ENCODE peak calls at places on chromosomes 12 and 14, in five cellular contexts. K, Z, R, O and X are unnamed samples.

GRCh38 chr12:56932146-56932545 is 2.1 kb downstream of the SDR9C7 start:
- DNase-seq in K (no peak), R (no peak), Z (no peak), O (no peak), X (no peak)

GRCh38 chr14:76956253-76957090 is 72.0 kb downstream of the IRF2BPL start:
- DNase-seq in R (peak; percentile 95), K (peak; percentile 89), O (peak; percentile 79), Z (peak; percentile 93), X (no peak)

GRCh38 chr12:52686063-52686462 is 5.9 kb upstream of the KRT1 start:
- DNase-seq in O (no peak), K (no peak), Z (no peak), R (no peak), X (no peak)

GRCh38 chr14:101758913-101759593 is 2.5 kb upstream of the PPP2R5C start:
- DNase-seq in R (no peak), K (no peak), O (no peak), Z (no peak), X (peak; percentile 85)

GRCh38 chr12:124700810-124701594 is 133.6 kb upstream of the NCOR2 start:
- DNase-seq in K (no peak), R (no peak), Z (peak; percentile 68), O (no peak), X (no peak)

GRCh38 chr12:109696485-109697269 is 16.9 kb upstream of the FAM222A start:
- DNase-seq in Z (no peak), R (no peak), K (peak; percentile 36), O (peak; percentile 56), X (no peak)

GRCh38 chr12:27534060-27534764 is 10.2 kb downstream of the PPFIBP1 start:
- DNase-seq in R (no peak), O (no peak), Z (no peak), K (no peak), X (no peak)

GRCh38 chr12:113891167-113891692 is 74.9 kb downstream of the RBM19 start:
- DNase-seq in Z (no peak), O (no peak), K (no peak), R (no peak), X (no peak)

GRCh38 chr12:28887591-28887990 is 261.5 kb upstream of the FAR2 start:
- DNase-seq in Z (no peak), R (no peak), O (no peak), K (no peak), X (no peak)

GRCh38 chr12:94872671-94873367 is 130.7 kb downstream of the NDUFA12 start:
- DNase-seq in Z (no peak), R (no peak), K (no peak), O (no peak), X (peak; percentile 56)

GRCh38 chr14:103315368-103315911 is 18.6 kb upstream of the EIF5 start:
- DNase-seq in O (no peak), Z (no peak), K (peak; percentile 74), R (no peak), X (no peak)

GRCh38 chr12:58978717-58979116 is 58.4 kb upstream of the LRIG3 start:
- DNase-seq in R (no peak), K (no peak), Z (no peak), O (no peak), X (no peak)

GRCh38 chr12:91441236-91441635 is 258.6 kb upstream of the DCN start:
- DNase-seq in R (no peak), K (no peak), O (no peak), Z (no peak), X (no peak)

GRCh38 chr12:48197549-48197966 is 5.5 kb downstream of the OR10AD1 start:
- DNase-seq in O (peak; percentile 28), Z (no peak), K (no peak), R (no peak), X (no peak)

GRCh38 chr12:24600559-24600958 is 348.3 kb downstream of the BCAT1 start:
- DNase-seq in Z (no peak), K (no peak), R (no peak), O (no peak), X (no peak)

GRCh38 chr14:64539186-64539552 is 1.4 kb upstream of the HSPA2 start:
- DNase-seq in Z (no peak), O (no peak), R (no peak), K (no peak), X (no peak)

GRCh38 chr14:75143761-75144527 is 17.1 kb upstream of the NEK9 start:
- DNase-seq in R (no peak), K (no peak), O (no peak), Z (no peak), X (no peak)

GRCh38 chr14:52949711-52950409 is 990 bp downstream of the FERMT2 start:
- DNase-seq in K (peak; percentile 44), Z (no peak), R (no peak), O (no peak), X (no peak)

GRCh38 chr12:95117178-95117599 is 43.8 kb upstream of the NR2C1 start:
- DNase-seq in K (peak; percentile 70), O (peak; percentile 54), Z (peak; percentile 74), R (peak; percentile 83), X (no peak)

GRCh38 chr14:105281354-105282097 is 19.3 kb downstream of the BRF1 start:
- DNase-seq in Z (no peak), R (no peak), K (peak; percentile 46), O (peak; percentile 24), X (no peak)

GRCh38 chr12:7061138-7061537 is 620 bp downstream of the C1S start:
- DNase-seq in Z (no peak), R (no peak), K (no peak), O (no peak), X (no peak)

GRCh38 chr12:22105542-22105941 is 59.5 kb downstream of the CMAS start:
- DNase-seq in Z (no peak), K (no peak), O (no peak), R (no peak), X (no peak)

GRCh38 chr12:72093424-72093823 is 154.8 kb downstream of the TPH2 start:
- DNase-seq in Z (no peak), K (no peak), R (no peak), O (no peak), X (no peak)

GRCh38 chr14:90388437-90388836 is 8.4 kb upstream of the CALM1 start:
- DNase-seq in Z (peak; percentile 40), K (no peak), R (no peak), O (no peak), X (no peak)

GRCh38 chr12:130792926-130793849 is 45.9 kb downstream of the STX2 start:
- DNase-seq in K (no peak), Z (no peak), O (no peak), R (no peak), X (no peak)

GRCh38 chr14:49633650-49634546 is 1.1 kb downstream of the DNAAF2 start:
- DNase-seq in R (peak; percentile 96), Z (peak; percentile 91), O (peak; percentile 81), K (peak; percentile 89), X (no peak)

GRCh38 chr12:6186114-6186827 is 13.9 kb upstream of the CD9 start:
- DNase-seq in O (no peak), Z (no peak), K (no peak), R (no peak), X (peak; percentile 81)

GRCh38 chr12:9925746-9926393 is 6.3 kb downstream of the CLEC2A start:
- DNase-seq in O (no peak), Z (no peak), K (peak; percentile 9), R (no peak), X (no peak)
- H3K4me3 ChIP-seq in O (no peak overlapping the region), Z (peak overlapping the region; percentile 28), K (no peak overlapping the region), R (no peak overlapping the region), X (no peak overlapping the region)

GRCh38 chr12:55702861-55703260 is 4.8 kb downstream of the ITGA7 start:
- DNase-seq in Z (no peak), O (no peak), K (no peak), R (no peak), X (no peak)

GRCh38 chr12:55703288-55703687 is 4.4 kb downstream of the ITGA7 start:
- DNase-seq in K (no peak), R (peak; percentile 92), O (no peak), Z (peak; percentile 37), X (no peak)

GRCh38 chr12:55704824-55705780 is 2.6 kb downstream of the ITGA7 start:
- DNase-seq in K (peak; percentile 68), O (no peak), Z (no peak), R (no peak), X (no peak)

GRCh38 chr12:55705802-55706402 is 1.8 kb downstream of the ITGA7 start:
- DNase-seq in K (no peak), Z (no peak), R (no peak), O (peak; percentile 77), X (no peak)

GRCh38 chr12:55703976-55704761 is 3.5 kb downstream of the ITGA7 start:
- DNase-seq in K (no peak), O (no peak), R (peak; percentile 72), Z (no peak), X (no peak)
- TF ChIP-seq POLR2AphosphoS5 in K (no peak), O (no peak), R (peak; percentile 57), Z (no peak), X (peak; percentile 53)

GRCh38 chr14:69613312-69614073 is 2.1 kb downstream of the SUSD6 start:
- DNase-seq in O (no peak), R (no peak), K (no peak), Z (no peak), X (no peak)
- H3K4me3 ChIP-seq in O (peak overlapping the region; percentile 74), R (no peak overlapping the region), K (peak overlapping the region; percentile 92), Z (peak overlapping the region; percentile 65), X (peak overlapping the region; percentile 93)

GRCh38 chr12:112153181-112153899 is 28.0 kb downstream of the TRAFD1 start:
- DNase-seq in R (no peak), O (no peak), Z (no peak), K (no peak), X (no peak)
- TF ChIP-seq POLR2AphosphoS5 in R (no peak), O (no peak), Z (no peak), K (no peak), X (no peak)

GRCh38 chr12:107373238-107373809 is 280.0 kb upstream of the CRY1 start:
- DNase-seq in Z (no peak), K (no peak), O (no peak), R (no peak), X (no peak)
- H3K4me3 ChIP-seq in Z (no peak overlapping the region), K (no peak overlapping the region), O (no peak overlapping the region), R (no peak overlapping the region), X (no peak overlapping the region)

GRCh38 chr14:23005451-23005850 is 4.5 kb downstream of the C14orf93 start:
- DNase-seq in K (no peak), R (no peak), Z (no peak), O (no peak), X (no peak)

GRCh38 chr14:23008836-23009235 is 1.1 kb downstream of the C14orf93 start:
- DNase-seq in Z (no peak), K (no peak), R (no peak), O (no peak), X (no peak)

GRCh38 chr14:23005861-23006534 is 3.9 kb downstream of the C14orf93 start:
- DNase-seq in Z (no peak), R (no peak), K (no peak), O (no peak), X (no peak)

GRCh38 chr14:23009483-23009938 is 432 bp downstream of the C14orf93 start:
- DNase-seq in K (no peak), R (no peak), O (no peak), Z (no peak), X (no peak)

GRCh38 chr14:23006544-23007419 is 3.2 kb downstream of the C14orf93 start:
- DNase-seq in K (peak; percentile 100), R (peak; percentile 98), O (peak; percentile 97), Z (peak; percentile 98), X (no peak)
- TF ChIP-seq POLR2AphosphoS5 in K (peak; percentile 97), R (peak; percentile 95), O (peak; percentile 73), Z (peak; percentile 86), X (peak; percentile 98)

GRCh38 chr14:81315344-81315743 is 84.8 kb downstream of the STON2 start:
- DNase-seq in O (no peak), R (no peak), K (no peak), Z (no peak), X (no peak)
- H3K4me3 ChIP-seq in O (no peak overlapping the region), R (no peak overlapping the region), K (no peak overlapping the region), Z (no peak overlapping the region), X (no peak overlapping the region)